ENCODE peak calls at places on chromosome 1, in six cellular contexts. B is uterus, E is IMR-90, Z is cardiac fibroblast, H is GM23338, X is H9. C is an unnamed sample.

GRCh38 chr1:41496080-41497055 is 11.9 kb upstream of the EDN2 start:
- DNase-seq in E (peak; percentile 83), B (peak; percentile 92), H (peak; percentile 95), Z (peak; percentile 91), X (peak; percentile 91), C (no peak)

GRCh38 chr1:169892819-169893644 is 664 bp downstream of the SCYL3 start:
- DNase-seq in E (peak; percentile 27), X (no peak), H (no peak), B (peak; percentile 38), Z (peak; percentile 49), C (no peak)

GRCh38 chr1:247517795-247518612 is 18.2 kb downstream of the OR2C3 start:
- DNase-seq in X (peak; percentile 31), E (no peak), B (no peak), Z (no peak), H (peak; percentile 31), C (no peak)

GRCh38 chr1:34156739-34157138 is 8.3 kb downstream of the CSMD2 start:
- DNase-seq in H (peak; percentile 65), X (peak; percentile 50), E (no peak), B (no peak), Z (no peak), C (no peak)

GRCh38 chr1:226692868-226693267 is 46.2 kb downstream of the ITPKB start:
- DNase-seq in E (no peak), Z (no peak), B (no peak), X (no peak), H (no peak), C (no peak)

GRCh38 chr1:174999926-175000696 is at the start of gene CACYBP:
- DNase-seq in X (no peak), B (peak; percentile 33), H (peak; percentile 42), Z (peak; percentile 34), E (peak; percentile 30), C (peak; percentile 56)

GRCh38 chr1:107689157-107689556 is 275.8 kb downstream of the VAV3 start:
- DNase-seq in X (peak; percentile 36), H (peak; percentile 38), Z (no peak), B (peak; percentile 31), E (no peak), C (no peak)

GRCh38 chr1:150551049-150551783 is 2.0 kb downstream of the ADAMTSL4 start:
- DNase-seq in X (peak; percentile 27), Z (no peak), B (no peak), E (no peak), H (no peak), C (no peak)

GRCh38 chr1:179017383-179018326 is 8.0 kb upstream of the FAM20B start:
- DNase-seq in X (no peak), H (no peak), Z (no peak), E (no peak), B (no peak), C (no peak)

GRCh38 chr1:1629430-1630190 is 2.4 kb upstream of the MMP23B start:
- DNase-seq in B (no peak), E (no peak), X (no peak), Z (no peak), H (peak; percentile 72), C (peak; percentile 45)

GRCh38 chr1:38221006-38221649 is 174.5 kb upstream of the POU3F1 start:
- DNase-seq in X (no peak), B (no peak), Z (no peak), E (peak; percentile 29), H (no peak), C (no peak)

GRCh38 chr1:92886886-92887419 is 55.1 kb downstream of the RPL5 start:
- DNase-seq in Z (no peak), X (no peak), H (no peak), B (no peak), E (no peak), C (no peak)

GRCh38 chr1:169113613-169114119 is 7.2 kb downstream of the ATP1B1 start:
- DNase-seq in H (peak; percentile 65), B (no peak), X (peak; percentile 69), E (peak; percentile 95), Z (peak; percentile 82), C (no peak)

GRCh38 chr1:7615138-7615537 is 156.0 kb upstream of the VAMP3 start:
- DNase-seq in B (no peak), E (no peak), H (no peak), X (no peak), Z (no peak), C (peak; percentile 15)

DNA sequence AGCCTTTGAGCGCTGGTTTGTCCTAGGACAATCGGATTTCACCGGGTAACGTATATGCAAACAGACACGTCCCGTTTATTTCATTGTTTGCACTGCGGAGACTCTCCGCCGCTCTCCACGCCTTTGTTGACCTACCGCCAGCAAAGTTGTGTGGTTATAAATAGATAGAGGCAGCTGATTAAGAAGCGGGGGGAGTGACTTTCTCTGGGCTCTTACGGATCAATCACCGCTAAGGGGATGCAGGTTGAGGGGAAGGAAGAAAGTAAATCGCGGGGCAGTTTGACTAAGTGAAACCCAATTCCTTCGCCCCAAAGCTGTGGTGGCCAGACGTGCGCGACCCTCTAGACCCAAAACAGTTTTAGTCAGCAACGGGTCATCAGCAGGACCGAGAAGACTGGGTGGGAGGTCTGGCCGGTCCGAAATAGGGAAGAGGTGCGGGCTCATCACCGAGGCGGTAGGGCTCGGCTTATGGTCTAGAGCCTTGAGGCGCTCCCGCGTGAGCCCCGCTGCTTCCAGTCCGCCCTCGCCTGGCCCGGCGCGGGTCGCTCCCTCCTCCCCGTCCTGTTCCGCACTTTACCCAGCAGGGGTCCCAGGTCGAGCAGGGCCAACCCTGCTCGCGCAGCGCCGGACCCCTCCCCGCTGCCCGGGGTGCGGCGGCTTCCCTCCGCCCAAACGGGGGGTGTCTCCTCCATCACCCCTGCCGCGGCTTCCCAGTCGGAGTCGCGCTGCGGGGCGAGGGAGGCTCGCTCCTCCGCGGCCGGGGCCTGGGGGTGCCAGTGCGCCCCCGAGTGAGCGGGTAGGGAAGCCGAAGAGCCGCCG is 120.8 kb upstream of the RRP15 start:
- DNase-seq in H (peak; percentile 92), E (peak; percentile 12), B (no peak), Z (peak; percentile 19), X (peak; percentile 80), C (no peak)
- TF ChIP-seq CTCF in H (no peak), E (no peak), B (no peak), Z (no peak), X (no peak), C (no peak)

GRCh38 chr1:54806931-54807611 is 5.9 kb upstream of the TTC22 start:
- DNase-seq in Z (no peak), X (peak; percentile 22), B (no peak), E (peak; percentile 11), H (no peak), C (no peak)

GRCh38 chr1:54809496-54810074 is 8.5 kb upstream of the TTC22 start:
- DNase-seq in H (no peak), B (no peak), Z (no peak), X (no peak), E (no peak), C (no peak)

GRCh38 chr1:54807756-54808155 is 6.6 kb upstream of the TTC22 start:
- DNase-seq in Z (no peak), B (no peak), E (no peak), X (no peak), H (no peak), C (no peak)

GRCh38 chr1:54810144-54810942 is 9.2 kb upstream of the TTC22 start:
- DNase-seq in X (peak; percentile 83), H (peak; percentile 91), E (peak; percentile 37), B (peak; percentile 46), Z (peak; percentile 60), C (no peak)

GRCh38 chr1:54808443-54809207 is 7.5 kb upstream of the TTC22 start:
- DNase-seq in E (no peak), X (peak; percentile 60), H (no peak), Z (no peak), B (no peak), C (no peak)
- TF ChIP-seq CTCF in E (peak; percentile 25), X (peak; percentile 34), H (no peak), Z (peak; percentile 19), B (no peak), C (no peak)

GRCh38 chr1:203031467-203031866 is 5.2 kb downstream of the PPFIA4 start:
- DNase-seq in X (no peak), E (no peak), Z (no peak), H (no peak), B (no peak), C (no peak)

GRCh38 chr1:203025721-203026665 is at the start of gene PPFIA4:
- DNase-seq in H (peak; percentile 94), E (peak; percentile 75), Z (peak; percentile 91), X (peak; percentile 93), B (peak; percentile 73), C (peak; percentile 69)

GRCh38 chr1:203028784-203029553 is 2.7 kb downstream of the PPFIA4 start:
- DNase-seq in X (peak; percentile 21), B (no peak), E (no peak), Z (peak; percentile 26), H (no peak), C (no peak)

GRCh38 chr1:203028067-203028783 is 1.9 kb downstream of the PPFIA4 start:
- DNase-seq in X (no peak), B (no peak), E (no peak), H (no peak), Z (peak; percentile 29), C (no peak)

DNA sequence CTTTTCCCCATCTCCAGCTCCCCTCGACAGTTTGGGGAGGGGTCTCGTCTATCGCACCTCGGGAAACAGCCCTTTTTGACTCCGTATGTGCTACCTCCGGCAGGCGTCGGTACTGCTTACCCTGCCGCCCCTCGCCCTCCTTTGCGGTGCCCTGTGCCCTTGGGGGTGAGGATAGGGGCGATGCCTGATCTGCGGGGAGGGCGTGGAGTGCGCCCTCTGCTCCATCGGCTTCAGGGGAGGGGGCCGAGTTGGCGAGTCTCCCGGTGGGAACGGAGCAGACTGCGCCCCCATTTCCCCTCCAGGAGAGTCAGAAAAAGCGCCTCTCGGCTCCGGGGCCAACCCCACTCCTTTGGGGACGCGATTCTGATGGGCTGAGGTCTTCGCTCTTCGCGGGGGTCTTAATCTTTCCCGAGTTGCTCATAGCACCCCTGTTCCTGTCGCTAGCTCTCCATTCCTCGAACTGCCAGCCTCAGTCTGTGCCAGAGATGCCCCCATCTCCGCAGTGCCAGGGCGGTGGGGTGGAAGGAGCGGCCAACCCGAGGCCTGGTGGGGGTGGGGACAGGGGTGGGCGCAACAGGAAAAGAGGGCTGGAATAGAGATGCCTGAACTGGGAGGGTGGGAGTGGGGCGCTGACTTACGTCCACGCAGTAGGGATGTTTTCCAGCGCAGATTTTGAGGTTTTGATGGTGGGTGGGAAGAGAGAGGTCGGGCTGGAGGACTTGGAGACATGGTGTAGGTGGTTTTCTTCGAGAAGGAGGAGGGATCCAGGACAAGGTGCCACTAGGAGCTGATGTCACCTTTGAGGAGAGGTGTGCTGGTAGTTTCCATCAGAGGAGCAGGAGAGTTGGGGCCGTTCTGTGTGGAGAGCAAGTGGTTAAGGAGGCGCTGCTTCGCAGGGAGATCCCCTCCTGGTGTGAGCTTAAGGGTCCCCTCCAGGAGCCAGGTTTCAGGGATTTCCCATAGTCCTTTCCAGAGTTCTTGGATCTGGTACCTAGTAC is 674 bp downstream of the PPFIA4 start:
- DNase-seq in H (no peak), X (peak; percentile 29), E (no peak), Z (no peak), B (no peak), C (no peak)
- TF ChIP-seq CTCF in H (peak; percentile 36), X (peak; percentile 33), E (no peak), Z (no peak), B (no peak), C (no peak)

GRCh38 chr1:165632491-165632890 is 1.5 kb downstream of the MGST3 start:
- DNase-seq in X (no peak), E (peak; percentile 4), H (no peak), B (no peak), Z (no peak), C (no peak)

GRCh38 chr1:165629848-165630628 is 996 bp upstream of the MGST3 start:
- DNase-seq in B (no peak), E (no peak), H (peak; percentile 81), Z (no peak), X (peak; percentile 80), C (no peak)

GRCh38 chr1:165630629-165631402 is at the start of gene MGST3:
- DNase-seq in B (peak; percentile 94), H (peak; percentile 99), X (peak; percentile 97), Z (peak; percentile 96), E (peak; percentile 95), C (peak; percentile 92)

GRCh38 chr1:165632152-165632469 is 1.1 kb downstream of the MGST3 start:
- DNase-seq in H (peak; percentile 60), X (peak; percentile 48), B (no peak), Z (no peak), E (no peak), C (no peak)

GRCh38 chr1:165631403-165632151 is 543 bp downstream of the MGST3 start:
- DNase-seq in Z (peak; percentile 81), B (peak; percentile 59), E (peak; percentile 89), X (peak; percentile 54), H (peak; percentile 47), C (peak; percentile 72)
- TF ChIP-seq CTCF in Z (peak; percentile 5), B (no peak), E (peak; percentile 34), X (no peak), H (no peak), C (peak; percentile 9)